ENCODE peak calls at places on chromosomes 13 and 19, in five cellular contexts. L is hippocampal formation, T is left cardiac atrium, W is psoas muscle, Z is AG04450. J is an unnamed sample.

GRCh38 chr13:75685239-75685697 is 49.1 kb downstream of the LMO7 start:
- DNase-seq in L (no peak), T (no peak), W (no peak), Z (peak), J (peak)

GRCh38 chr13:49112782-49113525 is 107.2 kb upstream of the MLNR start:
- DNase-seq in L (no peak), T (no peak), W (no peak), Z (no peak), J (no peak)

GRCh38 chr19:18609717-18610051 is 3.0 kb upstream of the TMEM59L start:
- DNase-seq in L (no peak), T (no peak), W (no peak), Z (no peak), J (no peak)

GRCh38 chr13:75762967-75763366 is 126.8 kb downstream of the LMO7 start:
- DNase-seq in L (no peak), T (no peak), W (no peak), Z (no peak), J (no peak)

GRCh38 chr13:43879323-43880181 is at the start of the genes CCDC122 and LACC1:
- DNase-seq in L (peak), T (peak), W (peak), Z (peak), J (no peak)

GRCh38 chr19:10018219-10018618 is 4.9 kb downstream of the RDH8 start:
- DNase-seq in L (no peak), T (no peak), W (no peak), Z (no peak), J (no peak)

GRCh38 chr13:20340136-20340758 is 108.1 kb upstream of the GJB6 start:
- DNase-seq in L (no peak), T (no peak), W (no peak), Z (no peak), J (no peak)

GRCh38 chr19:42129399-42130253 is 2.6 kb downstream of the POU2F2 start:
- DNase-seq in L (peak), T (no peak), W (peak), Z (no peak), J (peak)

GRCh38 chr19:11166281-11167142 is 10.9 kb upstream of the SPC24 start:
- DNase-seq in L (no peak), T (peak), W (peak), Z (no peak), J (no peak)

GRCh38 chr13:67238277-67238859 is 8.2 kb upstream of the PCDH9 start:
- DNase-seq in L (no peak), T (no peak), W (no peak), Z (no peak), J (no peak)

GRCh38 chr13:113413898-113414282 is 39.4 kb downstream of the ADPRHL1 start:
- DNase-seq in L (no peak), T (no peak), W (peak), Z (no peak), J (no peak)

GRCh38 chr19:4844348-4845179 is 13.1 kb upstream of the TICAM1 start:
- DNase-seq in L (no peak), T (no peak), W (no peak), Z (no peak), J (no peak)

J was measured in HFF-Myc.